ENCODE peak calls at places on chromosomes 2 and 18, in six cellular contexts. U, G, I, Q, W and E are unnamed samples.

GRCh38 chr2:45203400-45203799 is 194.1 kb upstream of the SIX2 start:
- DNase-seq in U (no peak), G (no peak), I (no peak), Q (no peak), W (no peak), E (no peak)

GRCh38 chr2:197028230-197028629 is 101.7 kb upstream of the PGAP1 start:
- DNase-seq in U (peak), G (peak), I (no peak), Q (no peak), W (no peak), E (no peak)

GRCh38 chr18:79395761-79396404 is at the start of gene NFATC1:
- DNase-seq in U (peak), G (no peak), I (peak), Q (no peak), W (peak), E (peak)

GRCh38 chr2:47008381-47009280 is 93.0 kb upstream of the MCFD2 start:
- DNase-seq in U (no peak), G (no peak), I (peak), Q (peak), W (peak), E (peak)

GRCh38 chr2:230157300-230157699 is 62.5 kb downstream of the SP110 start:
- DNase-seq in U (no peak), G (no peak), I (no peak), Q (no peak), W (no peak), E (no peak)

GRCh38 chr2:3349211-3349693 is 28.4 kb downstream of the EIPR1 start:
- DNase-seq in U (no peak), G (no peak), I (no peak), Q (peak), W (no peak), E (no peak)

GRCh38 chr2:31729442-31730092 is 148.8 kb upstream of the SRD5A2 start:
- DNase-seq in U (no peak), G (peak), I (peak), Q (no peak), W (no peak), E (no peak)

GRCh38 chr18:58699551-58699950 is 28.3 kb downstream of the MALT1 start:
- DNase-seq in U (no peak), G (no peak), I (no peak), Q (no peak), W (no peak), E (no peak)